ENCODE peak calls at places on chromosomes 1 and 21, in four cellular contexts. H is naive thymus-derived CD8-positive, alpha-beta T cell; N is erythroblast; D is T-helper 1 cell. A is an unnamed sample.

GRCh38 chr1:155324717-155325595 is 4.3 kb downstream of the RUSC1 start:
- DNase-seq in D (no peak), N (peak), H (no peak), A (peak)

GRCh38 chr1:101022294-101022693 is 3.3 kb downstream of the DPH5 start:
- DNase-seq in D (no peak), N (peak), H (no peak), A (no peak)

GRCh38 chr1:4124631-4125145 is 224.6 kb upstream of the C1orf174 start:
- DNase-seq in N (no peak), H (no peak), D (no peak), A (no peak)

GRCh38 chr1:228459091-228459993 is 27.8 kb upstream of the RNF187 start:
- DNase-seq in H (peak), N (peak), D (peak), A (peak)

GRCh38 chr21:36145259-36145658 is 10.4 kb downstream of the CBR3 start:
- DNase-seq in N (no peak), H (no peak), D (peak), A (no peak)

GRCh38 chr1:153880962-153881361 is 41.8 kb downstream of the GATAD2B start:
- DNase-seq in N (peak), H (peak), D (no peak), A (peak)

GRCh38 chr1:65694126-65694525 is 98.6 kb upstream of the PDE4B start:
- DNase-seq in D (no peak), N (no peak), H (no peak), A (no peak)

GRCh38 chr1:74652711-74653131 is 20.9 kb downstream of the ERICH3 start:
- DNase-seq in N (no peak), D (no peak), H (no peak), A (peak)

GRCh38 chr21:42818328-42818749 is 61.0 kb downstream of the WDR4 start:
- DNase-seq in N (peak), H (peak), D (peak), A (peak)

GRCh38 chr1:227869851-227870305 is 54.4 kb downstream of the PRSS38 start:
- DNase-seq in D (peak), H (no peak), N (no peak), A (no peak)

GRCh38 chr1:54254055-54254454 is 54.1 kb downstream of the MRPL37 start:
- DNase-seq in H (no peak), N (no peak), D (no peak), A (no peak)

GRCh38 chr1:183346276-183346732 is 71.9 kb downstream of the NMNAT2 start:
- DNase-seq in H (no peak), D (no peak), N (no peak), A (no peak)

GRCh38 chr1:21631944-21632887 is 36.9 kb downstream of the RAP1GAP start:
- DNase-seq in H (no peak), D (no peak), N (peak), A (peak)

GRCh38 chr1:31429583-31429982 is 16.6 kb downstream of the SERINC2 start:
- DNase-seq in N (no peak), H (no peak), D (no peak), A (no peak)

GRCh38 chr1:237814319-237814924 is 76.3 kb downstream of the ZP4 start:
- DNase-seq in N (peak), H (no peak), D (no peak), A (no peak)

GRCh38 chr1:111953797-111954196 is 35.7 kb downstream of the KCND3 start:
- DNase-seq in D (no peak), H (no peak), N (no peak), A (no peak)

GRCh38 chr1:158022554-158023278 is 29.3 kb downstream of the KIRREL1 start:
- DNase-seq in H (no peak), N (no peak), D (no peak), A (no peak)

GRCh38 chr1:150847499-150848060 is 28.8 kb downstream of the ARNT start:
- DNase-seq in N (no peak), D (no peak), H (no peak), A (no peak)

GRCh38 chr1:113976609-113977278 is 2.5 kb upstream of the OLFML3 start:
- DNase-seq in N (peak), H (no peak), D (no peak), A (no peak)

GRCh38 chr1:206050655-206051235 is 2.2 kb upstream of the RHEX start:
- DNase-seq in H (peak), D (peak), N (no peak), A (peak)

GRCh38 chr1:18858070-18858688 is 1.3 kb downstream of the TAS1R2 start:
- DNase-seq in D (no peak), H (no peak), N (no peak), A (no peak)

GRCh38 chr1:21638531-21639341 is 30.4 kb downstream of the RAP1GAP start:
- DNase-seq in D (no peak), H (no peak), N (peak), A (peak)

GRCh38 chr1:118290046-118290445 is 105.0 kb upstream of the SPAG17 start:
- DNase-seq in H (no peak), D (no peak), N (no peak), A (no peak)

GRCh38 chr1:170145691-170146676 is at the start of gene NTMT2:
- DNase-seq in H (no peak), D (no peak), N (no peak), A (no peak)

GRCh38 chr1:226487921-226488320 is 60.6 kb upstream of the STUM start:
- DNase-seq in D (no peak), H (no peak), N (no peak), A (no peak)

GRCh38 chr21:45356653-45357435 is 48.1 kb upstream of the COL18A1 start:
- DNase-seq in H (no peak), N (no peak), D (no peak), A (no peak)

GRCh38 chr1:68162761-68163160 is 69.6 kb downstream of the WLS start:
- DNase-seq in H (no peak), D (no peak), N (peak), A (no peak)

GRCh38 chr21:16742116-16742515 is 770.7 kb upstream of the CXADR start:
- DNase-seq in H (no peak), N (no peak), D (no peak), A (no peak)

GRCh38 chr1:220344745-220345144 is 72.5 kb upstream of the RAB3GAP2 start:
- DNase-seq in H (no peak), N (no peak), D (no peak), A (no peak)

GRCh38 chr1:226863446-226863845 is 7.0 kb upstream of the PSEN2 start:
- DNase-seq in H (no peak), D (peak), N (no peak), A (no peak)

GRCh38 chr1:13585996-13586395 is 2.4 kb downstream of the PDPN start:
- DNase-seq in D (no peak), H (no peak), N (no peak), A (no peak)

GRCh38 chr1:221573727-221574126 is 168.2 kb downstream of the DUSP10 start:
- DNase-seq in H (no peak), D (no peak), N (no peak), A (peak)